ENCODE peak calls at places on chromosomes 2 and 18, in nine cellular contexts. R is non-pigmented ciliary epithelial cell; B is amniotic stem cell; Y is sciatic nerve; W is activated naive CD4-positive, alpha-beta T cell treated with anti-CD3 and anti-CD28 coated beads for 36 hours; G is ELF-1; P is H54; D is activated effector memory CD4-positive, alpha-beta T cell treated with Interleukin-2 at 50 U/mL for 16 hours; O is colonic mucosa. I is an unnamed sample.

GRCh38 chr2:63580651-63581050 is 7.6 kb downstream of the WDPCP start:
- DNase-seq in P (no peak), R (no peak), G (no peak), B (no peak), Y (no peak), D (no peak), W (no peak), O (no peak), I (no peak)

GRCh38 chr2:54524236-54524991 is 68.3 kb downstream of the SPTBN1 start:
- DNase-seq in O (no peak), G (no peak), R (no peak), W (peak), B (no peak), P (peak), D (no peak), Y (no peak), I (peak)

GRCh38 chr18:39711701-39712100 is 2146.1 kb upstream of the CELF4 start:
- DNase-seq in D (no peak), G (no peak), B (no peak), O (no peak), R (no peak), P (no peak), Y (no peak), W (no peak), I (no peak)

GRCh38 chr18:69365658-69366057 is 35.0 kb upstream of the DOK6 start:
- DNase-seq in G (peak), Y (no peak), W (no peak), D (no peak), B (no peak), P (no peak), O (no peak), R (no peak), I (no peak)

GRCh38 chr18:27785815-27786537 is 391.0 kb downstream of the CDH2 start:
- DNase-seq in O (no peak), G (no peak), R (no peak), W (no peak), B (no peak), D (no peak), P (no peak), Y (no peak), I (no peak)

GRCh38 chr2:182716665-182716990 is 571 bp downstream of the DNAJC10 start:
- DNase-seq in D (no peak), Y (no peak), O (peak), B (no peak), G (no peak), P (no peak), W (no peak), R (no peak), I (no peak)

GRCh38 chr18:12783524-12783923 is 80.7 kb downstream of the PSMG2 start:
- DNase-seq in P (no peak), Y (no peak), G (no peak), W (no peak), R (no peak), B (no peak), D (no peak), O (peak), I (no peak)

GRCh38 chr2:36333350-36334012 is 22.1 kb upstream of the CRIM1 start:
- DNase-seq in P (no peak), B (no peak), D (no peak), G (no peak), O (no peak), Y (no peak), R (no peak), W (peak), I (no peak)

GRCh38 chr2:23617817-23618216 is 232.8 kb downstream of the KLHL29 start:
- DNase-seq in P (no peak), G (no peak), D (no peak), Y (no peak), W (no peak), B (no peak), O (no peak), R (no peak), I (no peak)

GRCh38 chr18:6482198-6482977 is 67.7 kb upstream of the L3MBTL4 start:
- DNase-seq in D (no peak), Y (peak), R (no peak), B (no peak), W (no peak), P (peak), G (peak), O (peak), I (peak)

GRCh38 chr2:233240897-233241296 is 10.6 kb upstream of the ATG16L1 start:
- DNase-seq in R (no peak), B (no peak), G (no peak), O (no peak), D (no peak), P (no peak), W (peak), Y (no peak), I (no peak)

GRCh38 chr2:18740428-18740827 is 151.1 kb upstream of the NT5C1B start:
- DNase-seq in W (no peak), O (no peak), G (no peak), R (peak), Y (no peak), B (no peak), P (no peak), D (no peak), I (peak)

GRCh38 chr2:200993097-200993496 is 29.6 kb upstream of the ORC2 start:
- DNase-seq in B (no peak), D (no peak), R (no peak), G (no peak), W (no peak), Y (no peak), P (no peak), O (no peak), I (no peak)

GRCh38 chr2:187078297-187078696 is 229.3 kb upstream of the ZSWIM2 start:
- DNase-seq in P (no peak), R (no peak), W (no peak), D (no peak), O (no peak), B (no peak), Y (no peak), G (no peak), I (no peak)

GRCh38 chr2:101175991-101176390 is 24.8 kb upstream of the TBC1D8 start:
- DNase-seq in D (no peak), B (no peak), Y (no peak), O (no peak), R (no peak), G (no peak), W (no peak), P (no peak), I (no peak)

GRCh38 chr2:237154050-237154638 is 68.5 kb downstream of the COPS8 start:
- DNase-seq in D (peak), O (no peak), B (peak), W (peak), P (peak), G (peak), Y (no peak), R (no peak), I (peak)

GRCh38 chr2:191666733-191667132 is 11.2 kb upstream of the NABP1 start:
- DNase-seq in D (no peak), B (no peak), Y (no peak), R (no peak), G (no peak), P (no peak), W (no peak), O (no peak), I (no peak)

GRCh38 chr2:120879401-120880295 is 144.0 kb downstream of the GLI2 start:
- DNase-seq in O (no peak), W (no peak), P (no peak), R (no peak), Y (no peak), D (no peak), B (no peak), G (peak), I (no peak)

I was measured in HTR-8/SVneo.